ENCODE peak calls at places on chromosomes 16 and 17, in nine cellular contexts. One of them, this sample, is unnamed.

GRCh38 chr16:49446805-49447204 is 73.2 kb downstream of the C16orf78 start:
- DNase-seq in activated T-helper 1 cell treated with Interleukin-2 at 50 U/mL for 16 hours: no peak
- DNase-seq in upper lobe of right lung: no peak
- DNase-seq in dorsolateral prefrontal cortex: no peak
- DNase-seq in Jurkat, Clone E6-1: no peak
- DNase-seq in NCI-H1092: no peak
- DNase-seq in GM18507: no peak
- DNase-seq in stimulated activated CD4-positive, alpha-beta T cell treated with anti-CD3 and anti-CD28 coated beads, Interleukin-1b, Interleukin-23, amount 100 ng/mL, for 24 hours: no peak
- DNase-seq in glutamatergic neuron: no peak
- DNase-seq in this sample: no peak

GRCh38 chr17:2911035-2911754 is 115.0 kb downstream of the RAP1GAP2 start:
- DNase-seq in activated T-helper 1 cell treated with Interleukin-2 at 50 U/mL for 16 hours: no peak
- DNase-seq in upper lobe of right lung: no peak
- DNase-seq in dorsolateral prefrontal cortex: no peak
- DNase-seq in Jurkat, Clone E6-1: no peak
- DNase-seq in NCI-H1092: no peak
- DNase-seq in GM18507: no peak
- DNase-seq in stimulated activated CD4-positive, alpha-beta T cell treated with anti-CD3 and anti-CD28 coated beads, Interleukin-1b, Interleukin-23, amount 100 ng/mL, for 24 hours: no peak
- DNase-seq in glutamatergic neuron: no peak
- DNase-seq in this sample: no peak

GRCh38 chr16:15907863-15908478 is 19.6 kb upstream of the CEP20 start:
- DNase-seq in activated T-helper 1 cell treated with Interleukin-2 at 50 U/mL for 16 hours: no peak
- DNase-seq in upper lobe of right lung: no peak
- DNase-seq in dorsolateral prefrontal cortex: peak; percentile 8
- DNase-seq in Jurkat, Clone E6-1: peak; percentile 91
- DNase-seq in NCI-H1092: no peak
- DNase-seq in GM18507: peak; percentile 73
- DNase-seq in stimulated activated CD4-positive, alpha-beta T cell treated with anti-CD3 and anti-CD28 coated beads, Interleukin-1b, Interleukin-23, amount 100 ng/mL, for 24 hours: peak; percentile 12
- DNase-seq in glutamatergic neuron: no peak
- DNase-seq in this sample: no peak

GRCh38 chr17:17723354-17724261 is 42.4 kb downstream of the RAI1 start:
- DNase-seq in activated T-helper 1 cell treated with Interleukin-2 at 50 U/mL for 16 hours: no peak
- DNase-seq in upper lobe of right lung: no peak
- DNase-seq in dorsolateral prefrontal cortex: peak; percentile 55
- DNase-seq in Jurkat, Clone E6-1: no peak
- DNase-seq in NCI-H1092: peak; percentile 46
- DNase-seq in GM18507: no peak
- DNase-seq in stimulated activated CD4-positive, alpha-beta T cell treated with anti-CD3 and anti-CD28 coated beads, Interleukin-1b, Interleukin-23, amount 100 ng/mL, for 24 hours: peak; percentile 21
- DNase-seq in glutamatergic neuron: peak; percentile 64
- DNase-seq in this sample: peak; percentile 76

GRCh38 chr16:14489460-14489859 is 140.6 kb downstream of the PARN start:
- DNase-seq in activated T-helper 1 cell treated with Interleukin-2 at 50 U/mL for 16 hours: no peak
- DNase-seq in upper lobe of right lung: no peak
- DNase-seq in dorsolateral prefrontal cortex: no peak
- DNase-seq in Jurkat, Clone E6-1: peak; percentile 50
- DNase-seq in NCI-H1092: no peak
- DNase-seq in GM18507: no peak
- DNase-seq in stimulated activated CD4-positive, alpha-beta T cell treated with anti-CD3 and anti-CD28 coated beads, Interleukin-1b, Interleukin-23, amount 100 ng/mL, for 24 hours: no peak
- DNase-seq in glutamatergic neuron: peak; percentile 34
- DNase-seq in this sample: no peak

GRCh38 chr16:27237229-27238015 is 31.1 kb downstream of the NSMCE1 start:
- DNase-seq in activated T-helper 1 cell treated with Interleukin-2 at 50 U/mL for 16 hours: peak; percentile 52
- DNase-seq in upper lobe of right lung: peak; percentile 68
- DNase-seq in dorsolateral prefrontal cortex: no peak
- DNase-seq in Jurkat, Clone E6-1: peak; percentile 77
- DNase-seq in NCI-H1092: no peak
- DNase-seq in GM18507: no peak
- DNase-seq in stimulated activated CD4-positive, alpha-beta T cell treated with anti-CD3 and anti-CD28 coated beads, Interleukin-1b, Interleukin-23, amount 100 ng/mL, for 24 hours: peak; percentile 78
- DNase-seq in glutamatergic neuron: no peak
- DNase-seq in this sample: no peak

GRCh38 chr16:60107467-60107866 is 1373.4 kb upstream of the GOT2 start:
- DNase-seq in activated T-helper 1 cell treated with Interleukin-2 at 50 U/mL for 16 hours: no peak
- DNase-seq in upper lobe of right lung: no peak
- DNase-seq in dorsolateral prefrontal cortex: no peak
- DNase-seq in Jurkat, Clone E6-1: peak; percentile 14
- DNase-seq in NCI-H1092: no peak
- DNase-seq in GM18507: no peak
- DNase-seq in stimulated activated CD4-positive, alpha-beta T cell treated with anti-CD3 and anti-CD28 coated beads, Interleukin-1b, Interleukin-23, amount 100 ng/mL, for 24 hours: no peak
- DNase-seq in glutamatergic neuron: no peak
- DNase-seq in this sample: no peak

GRCh38 chr16:83211711-83212110 is 584.9 kb downstream of the CDH13 start:
- DNase-seq in activated T-helper 1 cell treated with Interleukin-2 at 50 U/mL for 16 hours: no peak
- DNase-seq in upper lobe of right lung: no peak
- DNase-seq in dorsolateral prefrontal cortex: no peak
- DNase-seq in Jurkat, Clone E6-1: no peak
- DNase-seq in NCI-H1092: no peak
- DNase-seq in GM18507: no peak
- DNase-seq in stimulated activated CD4-positive, alpha-beta T cell treated with anti-CD3 and anti-CD28 coated beads, Interleukin-1b, Interleukin-23, amount 100 ng/mL, for 24 hours: no peak
- DNase-seq in glutamatergic neuron: no peak
- DNase-seq in this sample: no peak

GRCh38 chr17:78528541-78528940 is 48.7 kb downstream of the DNAH17 start:
- DNase-seq in activated T-helper 1 cell treated with Interleukin-2 at 50 U/mL for 16 hours: no peak
- DNase-seq in upper lobe of right lung: peak; percentile 64
- DNase-seq in dorsolateral prefrontal cortex: no peak
- DNase-seq in Jurkat, Clone E6-1: peak; percentile 23
- DNase-seq in NCI-H1092: peak; percentile 88
- DNase-seq in GM18507: no peak
- DNase-seq in stimulated activated CD4-positive, alpha-beta T cell treated with anti-CD3 and anti-CD28 coated beads, Interleukin-1b, Interleukin-23, amount 100 ng/mL, for 24 hours: no peak
- DNase-seq in glutamatergic neuron: peak; percentile 68
- DNase-seq in this sample: no peak

GRCh38 chr17:16465861-16466338 is 26.1 kb downstream of the LRRC75A start:
- DNase-seq in activated T-helper 1 cell treated with Interleukin-2 at 50 U/mL for 16 hours: no peak
- DNase-seq in upper lobe of right lung: no peak
- DNase-seq in dorsolateral prefrontal cortex: no peak
- DNase-seq in Jurkat, Clone E6-1: no peak
- DNase-seq in NCI-H1092: no peak
- DNase-seq in GM18507: no peak
- DNase-seq in stimulated activated CD4-positive, alpha-beta T cell treated with anti-CD3 and anti-CD28 coated beads, Interleukin-1b, Interleukin-23, amount 100 ng/mL, for 24 hours: no peak
- DNase-seq in glutamatergic neuron: no peak
- DNase-seq in this sample: no peak

GRCh38 chr17:76471498-76472257 is 4.3 kb downstream of the AANAT start:
- DNase-seq in activated T-helper 1 cell treated with Interleukin-2 at 50 U/mL for 16 hours: no peak
- DNase-seq in upper lobe of right lung: no peak
- DNase-seq in dorsolateral prefrontal cortex: no peak
- DNase-seq in Jurkat, Clone E6-1: no peak
- DNase-seq in NCI-H1092: no peak
- DNase-seq in GM18507: no peak
- DNase-seq in stimulated activated CD4-positive, alpha-beta T cell treated with anti-CD3 and anti-CD28 coated beads, Interleukin-1b, Interleukin-23, amount 100 ng/mL, for 24 hours: no peak
- DNase-seq in glutamatergic neuron: no peak
- DNase-seq in this sample: no peak

GRCh38 chr16:52363082-52363481 is 183.9 kb downstream of the TOX3 start:
- DNase-seq in activated T-helper 1 cell treated with Interleukin-2 at 50 U/mL for 16 hours: no peak
- DNase-seq in upper lobe of right lung: no peak
- DNase-seq in dorsolateral prefrontal cortex: no peak
- DNase-seq in Jurkat, Clone E6-1: peak; percentile 5
- DNase-seq in NCI-H1092: no peak
- DNase-seq in GM18507: no peak
- DNase-seq in stimulated activated CD4-positive, alpha-beta T cell treated with anti-CD3 and anti-CD28 coated beads, Interleukin-1b, Interleukin-23, amount 100 ng/mL, for 24 hours: no peak
- DNase-seq in glutamatergic neuron: no peak
- DNase-seq in this sample: no peak

GRCh38 chr16:80611930-80612327 is 71.1 kb downstream of the DYNLRB2 start:
- DNase-seq in activated T-helper 1 cell treated with Interleukin-2 at 50 U/mL for 16 hours: no peak
- DNase-seq in upper lobe of right lung: no peak
- DNase-seq in dorsolateral prefrontal cortex: no peak
- DNase-seq in Jurkat, Clone E6-1: no peak
- DNase-seq in NCI-H1092: no peak
- DNase-seq in GM18507: no peak
- DNase-seq in stimulated activated CD4-positive, alpha-beta T cell treated with anti-CD3 and anti-CD28 coated beads, Interleukin-1b, Interleukin-23, amount 100 ng/mL, for 24 hours: no peak
- DNase-seq in glutamatergic neuron: no peak
- DNase-seq in this sample: no peak

GRCh38 chr17:27352481-27353460 is 58.9 kb downstream of the WSB1 start:
- DNase-seq in activated T-helper 1 cell treated with Interleukin-2 at 50 U/mL for 16 hours: no peak
- DNase-seq in upper lobe of right lung: no peak
- DNase-seq in dorsolateral prefrontal cortex: no peak
- DNase-seq in Jurkat, Clone E6-1: no peak
- DNase-seq in NCI-H1092: no peak
- DNase-seq in GM18507: no peak
- DNase-seq in stimulated activated CD4-positive, alpha-beta T cell treated with anti-CD3 and anti-CD28 coated beads, Interleukin-1b, Interleukin-23, amount 100 ng/mL, for 24 hours: no peak
- DNase-seq in glutamatergic neuron: no peak
- DNase-seq in this sample: no peak

GRCh38 chr17:7293131-7293557 is 1.3 kb downstream of the YBX2 start:
- DNase-seq in activated T-helper 1 cell treated with Interleukin-2 at 50 U/mL for 16 hours: no peak
- DNase-seq in upper lobe of right lung: no peak
- DNase-seq in dorsolateral prefrontal cortex: no peak
- DNase-seq in Jurkat, Clone E6-1: no peak
- DNase-seq in NCI-H1092: no peak
- DNase-seq in GM18507: no peak
- DNase-seq in stimulated activated CD4-positive, alpha-beta T cell treated with anti-CD3 and anti-CD28 coated beads, Interleukin-1b, Interleukin-23, amount 100 ng/mL, for 24 hours: no peak
- DNase-seq in glutamatergic neuron: no peak
- DNase-seq in this sample: no peak

GRCh38 chr17:76422406-76422805 is 30.5 kb downstream of the UBE2O start:
- DNase-seq in activated T-helper 1 cell treated with Interleukin-2 at 50 U/mL for 16 hours: no peak
- DNase-seq in upper lobe of right lung: no peak
- DNase-seq in dorsolateral prefrontal cortex: peak; percentile 16
- DNase-seq in Jurkat, Clone E6-1: no peak
- DNase-seq in NCI-H1092: no peak
- DNase-seq in GM18507: no peak
- DNase-seq in stimulated activated CD4-positive, alpha-beta T cell treated with anti-CD3 and anti-CD28 coated beads, Interleukin-1b, Interleukin-23, amount 100 ng/mL, for 24 hours: no peak
- DNase-seq in glutamatergic neuron: no peak
- DNase-seq in this sample: no peak

GRCh38 chr16:25212636-25213035 is 4.1 kb upstream of the AQP8 start:
- DNase-seq in activated T-helper 1 cell treated with Interleukin-2 at 50 U/mL for 16 hours: no peak
- DNase-seq in upper lobe of right lung: no peak
- DNase-seq in dorsolateral prefrontal cortex: no peak
- DNase-seq in Jurkat, Clone E6-1: no peak
- DNase-seq in NCI-H1092: no peak
- DNase-seq in GM18507: no peak
- DNase-seq in stimulated activated CD4-positive, alpha-beta T cell treated with anti-CD3 and anti-CD28 coated beads, Interleukin-1b, Interleukin-23, amount 100 ng/mL, for 24 hours: no peak
- DNase-seq in glutamatergic neuron: no peak
- DNase-seq in this sample: no peak

GRCh38 chr16:25941800-25942558 is 250.2 kb downstream of the HS3ST4 start:
- DNase-seq in activated T-helper 1 cell treated with Interleukin-2 at 50 U/mL for 16 hours: no peak
- DNase-seq in upper lobe of right lung: no peak
- DNase-seq in dorsolateral prefrontal cortex: no peak
- DNase-seq in Jurkat, Clone E6-1: no peak
- DNase-seq in NCI-H1092: no peak
- DNase-seq in GM18507: no peak
- DNase-seq in stimulated activated CD4-positive, alpha-beta T cell treated with anti-CD3 and anti-CD28 coated beads, Interleukin-1b, Interleukin-23, amount 100 ng/mL, for 24 hours: no peak
- DNase-seq in glutamatergic neuron: no peak
- DNase-seq in this sample: no peak

GRCh38 chr17:28657756-28658155 is 4.0 kb downstream of the SDF2 start:
- DNase-seq in activated T-helper 1 cell treated with Interleukin-2 at 50 U/mL for 16 hours: no peak
- DNase-seq in upper lobe of right lung: no peak
- DNase-seq in dorsolateral prefrontal cortex: no peak
- DNase-seq in Jurkat, Clone E6-1: no peak
- DNase-seq in NCI-H1092: no peak
- DNase-seq in GM18507: no peak
- DNase-seq in stimulated activated CD4-positive, alpha-beta T cell treated with anti-CD3 and anti-CD28 coated beads, Interleukin-1b, Interleukin-23, amount 100 ng/mL, for 24 hours: no peak
- DNase-seq in glutamatergic neuron: no peak
- DNase-seq in this sample: no peak

GRCh38 chr17:836154-836553 is 54.0 kb downstream of the MRM3 start:
- DNase-seq in activated T-helper 1 cell treated with Interleukin-2 at 50 U/mL for 16 hours: no peak
- DNase-seq in upper lobe of right lung: no peak
- DNase-seq in dorsolateral prefrontal cortex: no peak
- DNase-seq in Jurkat, Clone E6-1: no peak
- DNase-seq in NCI-H1092: no peak
- DNase-seq in GM18507: no peak
- DNase-seq in stimulated activated CD4-positive, alpha-beta T cell treated with anti-CD3 and anti-CD28 coated beads, Interleukin-1b, Interleukin-23, amount 100 ng/mL, for 24 hours: no peak
- DNase-seq in glutamatergic neuron: no peak
- DNase-seq in this sample: no peak

GRCh38 chr16:19710991-19711545 is 7.0 kb downstream of the KNOP1 start:
- DNase-seq in activated T-helper 1 cell treated with Interleukin-2 at 50 U/mL for 16 hours: no peak
- DNase-seq in upper lobe of right lung: no peak
- DNase-seq in dorsolateral prefrontal cortex: no peak
- DNase-seq in Jurkat, Clone E6-1: no peak
- DNase-seq in NCI-H1092: no peak
- DNase-seq in GM18507: no peak
- DNase-seq in stimulated activated CD4-positive, alpha-beta T cell treated with anti-CD3 and anti-CD28 coated beads, Interleukin-1b, Interleukin-23, amount 100 ng/mL, for 24 hours: no peak
- DNase-seq in glutamatergic neuron: no peak
- DNase-seq in this sample: no peak

GRCh38 chr17:59167571-59168001 is 12.0 kb downstream of the PRR11 start:
- DNase-seq in activated T-helper 1 cell treated with Interleukin-2 at 50 U/mL for 16 hours: no peak
- DNase-seq in upper lobe of right lung: no peak
- DNase-seq in dorsolateral prefrontal cortex: no peak
- DNase-seq in Jurkat, Clone E6-1: no peak
- DNase-seq in NCI-H1092: no peak
- DNase-seq in GM18507: no peak
- DNase-seq in stimulated activated CD4-positive, alpha-beta T cell treated with anti-CD3 and anti-CD28 coated beads, Interleukin-1b, Interleukin-23, amount 100 ng/mL, for 24 hours: no peak
- DNase-seq in glutamatergic neuron: no peak
- DNase-seq in this sample: no peak

GRCh38 chr16:21603920-21604319 is 4.5 kb downstream of the METTL9 start:
- DNase-seq in activated T-helper 1 cell treated with Interleukin-2 at 50 U/mL for 16 hours: no peak
- DNase-seq in upper lobe of right lung: no peak
- DNase-seq in dorsolateral prefrontal cortex: no peak
- DNase-seq in Jurkat, Clone E6-1: no peak
- DNase-seq in NCI-H1092: no peak
- DNase-seq in GM18507: no peak
- DNase-seq in stimulated activated CD4-positive, alpha-beta T cell treated with anti-CD3 and anti-CD28 coated beads, Interleukin-1b, Interleukin-23, amount 100 ng/mL, for 24 hours: no peak
- DNase-seq in glutamatergic neuron: no peak
- DNase-seq in this sample: peak; percentile 53

GRCh38 chr17:4944554-4945175 is 3.7 kb downstream of the PFN1 start:
- DNase-seq in activated T-helper 1 cell treated with Interleukin-2 at 50 U/mL for 16 hours: no peak
- DNase-seq in upper lobe of right lung: no peak
- DNase-seq in dorsolateral prefrontal cortex: no peak
- DNase-seq in Jurkat, Clone E6-1: no peak
- DNase-seq in NCI-H1092: no peak
- DNase-seq in GM18507: no peak
- DNase-seq in stimulated activated CD4-positive, alpha-beta T cell treated with anti-CD3 and anti-CD28 coated beads, Interleukin-1b, Interleukin-23, amount 100 ng/mL, for 24 hours: peak; percentile 32
- DNase-seq in glutamatergic neuron: no peak
- DNase-seq in this sample: no peak

GRCh38 chr17:78735832-78736525 is 46.1 kb downstream of the CYTH1 start:
- DNase-seq in activated T-helper 1 cell treated with Interleukin-2 at 50 U/mL for 16 hours: no peak
- DNase-seq in upper lobe of right lung: no peak
- DNase-seq in dorsolateral prefrontal cortex: no peak
- DNase-seq in Jurkat, Clone E6-1: no peak
- DNase-seq in NCI-H1092: no peak
- DNase-seq in GM18507: no peak
- DNase-seq in stimulated activated CD4-positive, alpha-beta T cell treated with anti-CD3 and anti-CD28 coated beads, Interleukin-1b, Interleukin-23, amount 100 ng/mL, for 24 hours: no peak
- DNase-seq in glutamatergic neuron: no peak
- DNase-seq in this sample: no peak